ENCODE peak calls at places on chromosomes 5 and 9, in seven cellular contexts. E, A, Q, S, G, R and P are unnamed samples.

GRCh38 chr5:143002459-143003327 is 232.5 kb downstream of the ARHGAP26 start:
- DNase-seq in E (peak; percentile 82), A (no peak), Q (peak; percentile 45), S (no peak), G (no peak), R (no peak), P (peak; percentile 67)

GRCh38 chr9:71210326-71210725 is 88.9 kb upstream of the TRPM3 start:
- DNase-seq in E (no peak), A (no peak), Q (no peak), S (no peak), G (no peak), R (no peak), P (no peak)

GRCh38 chr9:136566899-136567298 is 21.1 kb upstream of the NOTCH1 start:
- DNase-seq in E (no peak), A (peak; percentile 76), Q (no peak), S (no peak), G (no peak), R (no peak), P (no peak)

GRCh38 chr5:138663009-138663408 is 87.8 kb upstream of the HSPA9 start:
- DNase-seq in E (no peak), A (peak; percentile 46), Q (no peak), S (no peak), G (no peak), R (no peak), P (no peak)

GRCh38 chr5:544675-545330 is 20.6 kb upstream of the SLC9A3 start:
- DNase-seq in E (no peak), A (no peak), Q (no peak), S (no peak), G (no peak), R (no peak), P (no peak)

GRCh38 chr5:169404223-169404622 is 103.3 kb upstream of the SLIT3 start:
- DNase-seq in E (no peak), A (no peak), Q (no peak), S (no peak), G (no peak), R (no peak), P (no peak)

GRCh38 chr5:9513825-9514224 is 32.0 kb downstream of the SEMA5A start:
- DNase-seq in E (no peak), A (no peak), Q (no peak), S (no peak), G (no peak), R (no peak), P (no peak)

GRCh38 chr9:112157087-112157486 is 18.0 kb downstream of the SUSD1 start:
- DNase-seq in E (no peak), A (no peak), Q (no peak), S (no peak), G (no peak), R (no peak), P (no peak)

GRCh38 chr5:54148062-54148461 is 162.3 kb downstream of the ARL15 start:
- DNase-seq in E (no peak), A (peak; percentile 15), Q (no peak), S (no peak), G (no peak), R (no peak), P (no peak)

GRCh38 chr5:15007549-15008142 is 136.1 kb upstream of the ANKH start:
- DNase-seq in E (no peak), A (no peak), Q (no peak), S (no peak), G (no peak), R (no peak), P (no peak)

GRCh38 chr5:138180183-138180782 is 1.4 kb downstream of the KIF20A start:
- DNase-seq in E (peak; percentile 62), A (peak; percentile 42), Q (peak; percentile 58), S (peak; percentile 52), G (no peak), R (peak; percentile 73), P (peak; percentile 88)

GRCh38 chr9:129602598-129603415 is 18.1 kb downstream of the C9orf50 start:
- DNase-seq in E (no peak), A (no peak), Q (no peak), S (no peak), G (no peak), R (no peak), P (no peak)

GRCh38 chr5:157459715-157460599 is at the start of gene NIPAL4:
- DNase-seq in E (no peak), A (peak; percentile 77), Q (no peak), S (no peak), G (peak; percentile 71), R (no peak), P (peak; percentile 36)

GRCh38 chr9:4299006-4299795 is 667 bp downstream of the GLIS3 start:
- DNase-seq in E (no peak), A (peak; percentile 65), Q (no peak), S (no peak), G (peak; percentile 74), R (no peak), P (no peak)

GRCh38 chr9:114258218-114258617 is 64.7 kb upstream of the ORM1 start:
- DNase-seq in E (no peak), A (no peak), Q (no peak), S (no peak), G (no peak), R (no peak), P (no peak)

GRCh38 chr9:37350486-37351190 is 71.9 kb upstream of the GRHPR start:
- DNase-seq in E (no peak), A (no peak), Q (no peak), S (no peak), G (no peak), R (no peak), P (no peak)

GRCh38 chr5:119743927-119744326 is 114.6 kb downstream of the FAM170A start:
- DNase-seq in E (peak; percentile 48), A (peak; percentile 25), Q (peak; percentile 43), S (peak; percentile 59), G (no peak), R (peak; percentile 33), P (peak; percentile 21)

GRCh38 chr9:136572003-136572595 is 26.3 kb upstream of the NOTCH1 start:
- DNase-seq in E (no peak), A (no peak), Q (no peak), S (no peak), G (peak; percentile 88), R (peak; percentile 75), P (no peak)

GRCh38 chr9:89954229-89954628 is 349.4 kb downstream of the GADD45G start:
- DNase-seq in E (no peak), A (peak; percentile 65), Q (no peak), S (no peak), G (no peak), R (no peak), P (no peak)

GRCh38 chr5:35902032-35902681 is 36.3 kb downstream of the CAPSL start:
- DNase-seq in E (no peak), A (no peak), Q (no peak), S (no peak), G (no peak), R (no peak), P (no peak)

GRCh38 chr5:92599217-92599810 is 981.7 kb downstream of the NR2F1-AS1 start:
- DNase-seq in E (no peak), A (no peak), Q (no peak), S (no peak), G (no peak), R (no peak), P (no peak)

GRCh38 chr9:125172351-125172750 is 17.3 kb downstream of the PPP6C start:
- DNase-seq in E (no peak), A (no peak), Q (no peak), S (no peak), G (no peak), R (no peak), P (no peak)

GRCh38 chr5:44932922-44933585 is 124.3 kb downstream of the MRPS30 start:
- DNase-seq in E (peak; percentile 40), A (no peak), Q (no peak), S (no peak), G (no peak), R (no peak), P (no peak)

GRCh38 chr9:25917593-25918426 is 239.6 kb upstream of the TUSC1 start:
- DNase-seq in E (no peak), A (no peak), Q (no peak), S (no peak), G (no peak), R (no peak), P (no peak)

GRCh38 chr9:347667-348292 is 133.1 kb downstream of the DOCK8 start:
- DNase-seq in E (no peak), A (peak; percentile 5), Q (peak; percentile 7), S (peak; percentile 40), G (no peak), R (peak; percentile 29), P (no peak)

GRCh38 chr9:93480262-93480661 is 26.9 kb upstream of the FAM120AOS start:
- DNase-seq in E (no peak), A (peak; percentile 47), Q (no peak), S (no peak), G (no peak), R (no peak), P (no peak)

GRCh38 chr9:112380771-112381181 is 868 bp downstream of the HSDL2 start:
- DNase-seq in E (peak; percentile 34), A (peak; percentile 12), Q (peak; percentile 16), S (no peak), G (no peak), R (peak; percentile 42), P (no peak)

GRCh38 chr5:106127341-106127781 is 1543.4 kb downstream of the EFNA5 start:
- DNase-seq in E (peak; percentile 52), A (no peak), Q (no peak), S (no peak), G (no peak), R (no peak), P (no peak)

GRCh38 chr9:91033802-91034201 is 232.2 kb downstream of the SYK start:
- DNase-seq in E (no peak), A (no peak), Q (peak; percentile 13), S (peak; percentile 4), G (peak; percentile 87), R (peak; percentile 13), P (no peak)

GRCh38 chr5:10891193-10891592 is 130.2 kb upstream of the DAP start:
- DNase-seq in E (no peak), A (no peak), Q (no peak), S (no peak), G (no peak), R (no peak), P (no peak)
- TF ChIP-seq JUND in E (no peak), A (no peak), Q (no peak), S (no peak), G (no peak), R (no peak), P (no peak)

GRCh38 chr9:19429590-19429989 is 20.8 kb downstream of the ACER2 start:
- DNase-seq in E (no peak), A (no peak), Q (no peak), S (no peak), G (no peak), R (no peak), P (no peak)
- TF ChIP-seq JUND in E (no peak), A (no peak), Q (no peak), S (no peak), G (no peak), R (no peak), P (no peak)

GRCh38 chr9:118809160-118809625 is 560.0 kb downstream of the BRINP1 start:
- DNase-seq in E (no peak), A (no peak), Q (no peak), S (no peak), G (peak; percentile 68), R (no peak), P (peak; percentile 87)
- TF ChIP-seq JUND in E (no peak), A (no peak), Q (no peak), S (no peak), G (no peak), R (no peak), P (no peak)

DNA sequence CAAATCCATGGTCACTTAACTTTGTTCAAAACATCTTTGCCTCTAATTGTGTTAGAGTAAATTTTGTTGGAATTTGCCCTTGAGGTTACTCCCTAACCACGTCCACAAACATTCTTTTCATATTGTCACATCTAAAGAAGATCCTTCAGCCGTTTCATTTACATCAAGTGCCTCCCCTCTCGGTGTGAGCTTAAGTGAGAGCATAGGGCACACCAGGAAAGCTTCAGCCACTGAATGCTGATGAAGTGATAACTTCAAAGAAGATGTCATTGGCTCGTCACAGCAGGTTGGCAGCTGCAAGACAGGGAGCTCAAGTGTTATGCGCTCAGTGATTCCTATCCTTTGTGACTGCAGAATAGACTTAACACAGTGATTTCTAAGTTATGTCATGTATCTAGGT is 49.6 kb upstream of the ADAMTS19 start:
- DNase-seq in E (no peak), A (no peak), Q (no peak), S (no peak), G (no peak), R (no peak), P (no peak)
- TF ChIP-seq JUND in E (no peak), A (no peak), Q (no peak), S (no peak), G (no peak), R (no peak), P (no peak)